ENCODE peak calls at places on chromosomes 7 and 10, in seven cellular contexts. I is SK-N-SH, W is K562, O is H1, P is HCT116, K is GM12878, G is HepG2. F is an unnamed sample.

GRCh38 chr7:5574770-5575269 is 151.2 kb upstream of the TNRC18 start:
- DNase-seq in I (peak; percentile 92), W (peak; percentile 87), O (peak; percentile 64), P (no peak), K (no peak), G (no peak), F (no peak)

GRCh38 chr10:118106426-118106825 is 59.7 kb upstream of the RAB11FIP2 start:
- DNase-seq in I (no peak), W (peak; percentile 7), O (no peak), P (peak; percentile 8), K (no peak), G (peak; percentile 20), F (no peak)

GRCh38 chr10:102984086-102984485 is 66.0 kb downstream of the CNNM2 start:
- DNase-seq in I (no peak), W (no peak), O (no peak), P (no peak), K (no peak), G (no peak), F (no peak)

GRCh38 chr7:75957021-75957736 is 37.2 kb downstream of the TMEM120A start:
- DNase-seq in I (no peak), W (no peak), O (peak; percentile 68), P (no peak), K (no peak), G (peak; percentile 47), F (peak; percentile 91)

GRCh38 chr7:156222151-156222550 is 409.9 kb upstream of the SHH start:
- DNase-seq in I (no peak), W (no peak), O (peak; percentile 7), P (no peak), K (no peak), G (no peak), F (no peak)

GRCh38 chr7:90655566-90655965 is 59.4 kb downstream of the CDK14 start:
- DNase-seq in I (no peak), W (no peak), O (no peak), P (no peak), K (no peak), G (no peak), F (no peak)

GRCh38 chr7:80918909-80919721 is at the start of gene SEMA3C:
- DNase-seq in I (peak; percentile 99), W (peak; percentile 54), O (peak; percentile 87), P (peak; percentile 78), K (no peak), G (peak; percentile 65), F (peak; percentile 84)

GRCh38 chr7:154649434-154649833 is 353.5 kb downstream of the PAXIP1 start:
- DNase-seq in I (no peak), W (no peak), O (no peak), P (no peak), K (no peak), G (no peak), F (no peak)

GRCh38 chr7:116200963-116201362 is 9.4 kb upstream of the TES start:
- DNase-seq in I (no peak), W (no peak), O (no peak), P (no peak), K (no peak), G (no peak), F (no peak)

GRCh38 chr7:144386741-144387140 is 16.8 kb downstream of the NOBOX start:
- DNase-seq in I (no peak), W (no peak), O (no peak), P (no peak), K (no peak), G (no peak), F (no peak)

GRCh38 chr7:35599642-35600041 is 95.3 kb downstream of the HERPUD2 start:
- DNase-seq in I (no peak), W (no peak), O (no peak), P (no peak), K (no peak), G (no peak), F (no peak)

GRCh38 chr7:83427929-83428328 is 221.0 kb downstream of the SEMA3E start:
- DNase-seq in I (no peak), W (no peak), O (no peak), P (peak; percentile 12), K (no peak), G (no peak), F (no peak)

GRCh38 chr7:101702362-101702850 is 73.3 kb upstream of the MYL10 start:
- DNase-seq in I (no peak), W (no peak), O (no peak), P (peak; percentile 23), K (no peak), G (peak; percentile 56), F (peak; percentile 51)

GRCh38 chr7:44080686-44081265 is 1.6 kb downstream of the POLM start:
- DNase-seq in I (no peak), W (no peak), O (no peak), P (no peak), K (no peak), G (no peak), F (no peak)

GRCh38 chr7:151085329-151085690 is 965 bp upstream of the AGAP3 start:
- DNase-seq in I (no peak), W (no peak), O (no peak), P (no peak), K (no peak), G (no peak), F (no peak)

GRCh38 chr7:157004839-157005455 is 5.5 kb downstream of the MNX1 start:
- DNase-seq in I (peak; percentile 54), W (no peak), O (no peak), P (no peak), K (no peak), G (no peak), F (no peak)

GRCh38 chr10:29736325-29737208 is 101.8 kb upstream of the SVIL start:
- DNase-seq in I (peak; percentile 87), W (no peak), O (peak; percentile 74), P (no peak), K (no peak), G (no peak), F (peak; percentile 80)

GRCh38 chr7:38975944-38976392 is 1.7 kb upstream of the POU6F2 start:
- DNase-seq in I (peak; percentile 20), W (no peak), O (peak; percentile 80), P (no peak), K (no peak), G (no peak), F (no peak)

DNA sequence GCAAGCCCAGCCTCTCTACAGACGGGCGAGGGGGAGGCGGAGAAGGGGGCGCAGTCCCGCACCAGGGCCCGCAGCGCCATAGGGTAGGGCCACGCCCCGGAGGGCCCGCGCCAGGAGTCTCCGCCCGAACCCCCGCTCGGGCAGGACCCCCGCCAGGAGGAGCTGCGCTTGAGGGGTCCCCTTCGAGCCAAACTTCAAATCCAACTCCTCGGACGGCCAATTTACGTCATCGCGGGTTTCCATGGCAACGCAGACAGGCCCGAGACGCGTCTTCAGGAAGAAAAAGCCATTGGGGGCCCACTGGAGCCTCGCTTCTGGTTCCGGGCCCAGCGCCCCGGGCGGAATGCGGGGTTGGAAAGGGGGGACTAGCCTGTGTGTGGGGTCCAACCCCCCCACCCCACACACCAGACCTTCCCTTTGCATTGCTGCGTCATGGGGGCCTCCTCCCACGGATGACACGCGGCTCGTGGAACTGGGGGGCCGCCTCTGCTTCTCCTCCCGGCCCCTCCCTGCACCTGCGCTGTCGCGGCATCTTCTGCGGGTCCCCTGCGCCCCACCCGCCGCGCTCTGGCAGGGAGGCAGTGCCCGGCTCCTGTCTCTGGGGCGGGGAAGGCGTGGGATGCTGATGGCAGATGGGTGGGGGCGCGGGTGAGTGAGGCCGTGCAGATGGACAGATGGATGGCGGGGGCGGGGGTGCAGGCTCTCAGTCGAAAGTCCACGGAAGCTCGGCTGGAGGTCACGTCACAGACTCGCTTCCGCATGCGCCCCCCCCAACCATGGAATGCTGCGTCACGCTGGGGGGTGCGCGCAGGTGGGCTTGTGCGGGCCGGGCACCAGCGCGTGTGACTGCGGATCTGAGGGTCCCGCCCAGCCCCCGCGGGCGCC is 1.2 kb downstream of the CALY start:
- DNase-seq in I (peak; percentile 67), W (peak; percentile 66), O (peak; percentile 83), P (no peak), K (no peak), G (no peak), F (no peak)
- TF ChIP-seq JUND in I (no peak), W (no peak), O (no peak), P (no peak), K (no peak), G (no peak), F (no peak)

GRCh38 chr10:70266701-70267100 is 17.1 kb downstream of the NPFFR1 start:
- DNase-seq in I (no peak), W (no peak), O (no peak), P (no peak), K (no peak), G (no peak), F (no peak)
- TF ChIP-seq JUND in I (no peak), W (no peak), O (no peak), P (no peak), K (no peak), G (no peak), F (no peak)

GRCh38 chr7:289209-289755 is 688 bp upstream of the FOXL3 start:
- DNase-seq in I (peak; percentile 60), W (no peak), O (no peak), P (no peak), K (no peak), G (no peak), F (no peak)
- TF ChIP-seq JUND in I (no peak), W (no peak), O (no peak), P (no peak), K (no peak), G (no peak), F (no peak)

DNA sequence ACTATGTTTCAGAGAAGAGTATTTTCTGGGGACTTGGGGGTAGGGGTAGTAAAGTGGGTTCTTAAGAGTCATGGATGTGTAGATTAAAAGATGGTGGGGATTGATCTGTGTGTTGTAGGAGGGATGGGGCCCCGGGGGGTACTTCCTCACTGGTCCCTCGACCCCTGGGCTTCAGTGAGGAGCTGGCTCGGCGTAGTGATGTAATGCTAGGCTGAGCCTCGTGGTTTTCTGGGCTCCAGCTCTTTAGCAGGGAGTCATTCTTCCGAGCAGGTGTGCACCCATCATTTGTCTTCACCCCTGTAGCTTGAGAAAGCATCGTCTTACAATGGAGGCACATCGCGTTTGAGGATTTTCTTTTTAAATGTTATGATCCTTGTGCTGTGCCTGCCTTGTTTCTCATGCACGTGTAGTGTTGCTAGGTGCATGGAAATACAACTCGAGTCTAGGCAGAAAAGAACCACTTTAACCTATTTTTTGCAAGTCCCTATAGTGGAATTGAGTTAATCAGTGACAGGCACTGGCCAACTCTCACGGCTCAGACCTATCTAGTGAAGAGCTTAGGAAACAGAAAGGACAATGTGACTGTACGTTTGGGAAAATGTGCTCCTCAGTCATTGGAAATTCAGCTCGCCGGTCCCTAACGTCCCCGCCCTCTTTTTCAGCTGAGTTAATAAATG is 106.1 kb upstream of the BTBD16 start:
- DNase-seq in I (no peak), W (no peak), O (no peak), P (no peak), K (no peak), G (peak; percentile 90), F (no peak)
- TF ChIP-seq JUND in I (no peak), W (no peak), O (no peak), P (no peak), K (no peak), G (no peak), F (no peak)